ENCODE peak calls at places on chromosome 21, in eight cellular contexts. V is tibial nerve, C is uterus, K is esophagus squamous epithelium, Y is A549, U is psoas muscle, X is sigmoid colon, G is mammary epithelial cell. P is an unnamed sample.

GRCh38 chr21:24223625-24224024 is 1383.7 kb downstream of the MRPL39 start:
- DNase-seq in Y (no peak), C (no peak), X (no peak), G (no peak), U (no peak), K (no peak), V (no peak), P (no peak)

GRCh38 chr21:29873908-29874307 is 65.9 kb downstream of the GRIK1 start:
- DNase-seq in V (no peak), K (no peak), X (no peak), G (no peak), Y (no peak), U (no peak), C (no peak), P (no peak)

GRCh38 chr21:24045775-24046215 is 1561.5 kb downstream of the MRPL39 start:
- DNase-seq in X (peak), K (no peak), G (no peak), Y (peak), V (peak), C (peak), U (peak), P (peak)

GRCh38 chr21:40795313-40795712 is 51.6 kb downstream of the DSCAM start:
- DNase-seq in Y (no peak), X (no peak), U (no peak), K (no peak), C (no peak), G (no peak), V (no peak), P (no peak)

GRCh38 chr21:31142600-31142999 is 104.3 kb upstream of the KRTAP19-8 start:
- DNase-seq in K (no peak), U (no peak), C (no peak), X (no peak), V (no peak), G (no peak), Y (no peak), P (no peak)

GRCh38 chr21:31354604-31355443 is 10.8 kb upstream of the TIAM1 start:
- DNase-seq in X (no peak), K (no peak), V (no peak), C (no peak), Y (peak), G (peak), U (no peak), P (peak)

GRCh38 chr21:16196521-16197208 is 466.9 kb downstream of the USP25 start:
- DNase-seq in X (no peak), C (no peak), G (peak), V (no peak), K (no peak), Y (no peak), U (no peak), P (no peak)

GRCh38 chr21:29939859-29940245 is at the start of gene GRIK1:
- DNase-seq in C (no peak), V (no peak), K (no peak), U (no peak), G (no peak), Y (no peak), X (no peak), P (no peak)

GRCh38 chr21:31233711-31234110 is 110.3 kb downstream of the TIAM1 start:
- DNase-seq in C (no peak), X (no peak), U (no peak), G (no peak), V (no peak), K (no peak), Y (no peak), P (no peak)

DNA sequence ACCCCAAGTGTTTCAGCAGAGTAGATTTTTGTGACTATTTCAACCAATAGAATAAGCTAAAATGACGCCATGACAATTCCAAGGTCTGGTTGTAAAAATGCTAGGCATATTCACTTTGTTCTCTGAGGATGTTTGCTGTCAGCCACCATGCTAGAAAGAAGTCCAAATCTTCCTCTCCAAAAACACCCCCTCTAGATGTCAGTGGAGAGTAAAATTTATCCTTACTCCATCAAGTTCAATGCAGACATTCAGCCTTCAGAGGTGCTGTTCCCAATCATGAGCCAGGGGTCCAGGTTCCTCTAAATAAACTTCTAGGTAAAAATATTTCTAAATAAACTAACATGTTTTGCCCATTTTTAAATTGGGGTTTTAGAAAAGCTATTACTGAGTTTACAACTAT is 395.4 kb upstream of the ADAMTS5 start:
- DNase-seq in X (no peak), V (no peak), G (peak), U (no peak), K (no peak), Y (no peak), C (no peak), P (no peak)
- TF ChIP-seq CTCF in X (no peak), V (no peak), G (peak), U (no peak), K (no peak), Y (no peak), C (peak), P (peak)

GRCh38 chr21:45347712-45348477 is 57.1 kb upstream of the COL18A1 start:
- DNase-seq in C (no peak), U (peak), V (no peak), Y (no peak), G (no peak), X (no peak), K (no peak), P (no peak)
- H3K27ac ChIP-seq in C (peak), U (no peak), V (peak), Y (no peak), G (no peak), X (peak), K (peak), P (peak)

DNA sequence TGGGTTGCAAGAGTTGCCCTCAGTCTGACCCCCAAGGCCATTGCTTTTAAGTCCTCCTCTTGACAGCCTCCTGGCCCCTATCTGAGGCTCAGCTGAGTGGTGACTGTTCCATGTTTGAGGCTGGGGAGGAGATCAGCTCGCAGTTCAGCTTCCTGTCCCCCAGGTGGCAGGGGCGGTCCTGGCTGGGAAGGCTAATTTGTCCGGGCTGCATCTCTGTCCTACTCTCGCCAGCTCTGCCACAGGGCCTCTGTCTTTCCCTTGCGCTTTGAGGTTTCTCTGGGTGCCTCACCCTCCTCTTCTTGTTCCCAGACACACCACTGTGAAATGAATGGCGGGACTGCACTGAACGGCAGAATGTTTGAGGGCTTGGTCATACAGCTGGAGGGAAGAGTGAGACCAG is 157.3 kb downstream of the KCNJ6 start:
- DNase-seq in Y (peak), G (peak), V (no peak), U (no peak), C (no peak), K (no peak), X (no peak), P (peak)
- TF ChIP-seq CTCF in Y (peak), G (peak), V (no peak), U (no peak), C (no peak), K (peak), X (no peak), P (peak)

DNA sequence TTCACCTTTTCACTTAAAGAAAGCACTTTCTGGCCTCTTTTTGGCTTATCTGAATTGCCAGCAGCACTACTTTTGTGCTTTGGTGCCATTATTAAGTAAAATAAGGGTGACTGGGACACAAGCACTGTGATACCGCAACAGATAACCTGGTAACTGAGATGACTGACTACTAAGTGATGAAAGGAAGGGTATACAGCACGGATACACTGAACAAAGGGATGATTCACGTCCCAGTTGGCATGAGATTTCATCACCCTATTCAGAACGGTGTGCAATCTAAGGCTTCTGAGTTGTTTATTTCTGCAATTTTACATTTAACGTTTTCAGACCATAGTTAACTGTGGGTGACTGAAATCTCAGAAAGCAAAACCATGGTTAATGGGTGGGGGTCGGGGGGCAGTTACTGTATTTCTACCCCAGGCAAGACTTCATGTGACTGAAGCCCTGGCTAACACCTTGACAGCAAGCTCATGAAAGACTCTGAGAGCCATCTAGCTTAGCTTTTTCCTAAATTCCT is 102.8 kb downstream of the CLIC6 start:
- DNase-seq in G (peak), C (no peak), X (no peak), V (no peak), Y (peak), K (no peak), U (no peak), P (no peak)
- H3K27ac ChIP-seq in G (peak), C (no peak), X (no peak), V (no peak), Y (peak), K (no peak), U (no peak), P (no peak)

GRCh38 chr21:25709684-25710265 is 24.9 kb downstream of the ATP5PF start:
- DNase-seq in V (no peak), K (no peak), X (no peak), G (no peak), U (no peak), C (no peak), Y (no peak), P (no peak)
- TF ChIP-seq CTCF in V (no peak), K (no peak), X (no peak), G (no peak), U (no peak), C (no peak), Y (no peak), P (no peak)

GRCh38 chr21:35127851-35128250 is 78.7 kb upstream of the RUNX1 start:
- DNase-seq in Y (no peak), K (no peak), U (no peak), C (no peak), G (no peak), V (no peak), X (no peak), P (no peak)

GRCh38 chr21:35134299-35134698 is 85.2 kb upstream of the RUNX1 start:
- DNase-seq in X (no peak), K (no peak), Y (no peak), C (no peak), G (no peak), U (no peak), V (no peak), P (no peak)

GRCh38 chr21:35128526-35128925 is 79.4 kb upstream of the RUNX1 start:
- DNase-seq in G (peak), Y (no peak), C (no peak), X (no peak), V (no peak), K (no peak), U (no peak), P (no peak)
- H3K27ac ChIP-seq in G (no peak), Y (no peak), C (no peak), X (no peak), V (no peak), K (no peak), U (no peak), P (no peak)

GRCh38 chr21:39086547-39086946 is 96.7 kb downstream of the PSMG1 start:
- DNase-seq in G (no peak), U (no peak), X (no peak), V (no peak), K (no peak), Y (no peak), C (no peak), P (no peak)
- TF ChIP-seq CTCF in G (no peak), U (peak), X (no peak), V (no peak), K (no peak), Y (peak), C (no peak), P (no peak)

DNA sequence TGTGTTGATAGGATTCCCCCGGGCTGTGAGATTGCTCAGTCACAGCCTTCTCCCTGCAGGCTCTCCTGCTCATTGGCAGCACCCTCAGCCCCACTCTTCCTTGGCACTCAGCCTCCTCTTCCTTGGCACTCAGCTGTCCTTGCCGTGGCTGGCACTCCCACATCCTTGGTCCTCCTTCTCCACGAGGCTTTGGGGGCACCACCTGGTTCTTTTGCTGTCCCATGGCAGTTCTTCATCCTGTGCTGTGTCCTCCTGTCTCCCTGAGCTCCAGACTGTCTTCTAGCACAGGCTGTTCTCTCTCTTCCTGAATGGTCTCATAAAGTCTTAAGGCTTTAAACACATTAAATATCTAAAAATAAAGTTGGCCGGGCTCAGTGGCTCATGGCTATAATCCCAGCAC is 27.0 kb downstream of the PKNOX1 start:
- DNase-seq in G (no peak), C (no peak), U (no peak), X (peak), K (no peak), Y (no peak), V (no peak), P (no peak)
- H3K27ac ChIP-seq in G (no peak), C (peak), U (no peak), X (peak), K (no peak), Y (no peak), V (no peak), P (no peak)

DNA sequence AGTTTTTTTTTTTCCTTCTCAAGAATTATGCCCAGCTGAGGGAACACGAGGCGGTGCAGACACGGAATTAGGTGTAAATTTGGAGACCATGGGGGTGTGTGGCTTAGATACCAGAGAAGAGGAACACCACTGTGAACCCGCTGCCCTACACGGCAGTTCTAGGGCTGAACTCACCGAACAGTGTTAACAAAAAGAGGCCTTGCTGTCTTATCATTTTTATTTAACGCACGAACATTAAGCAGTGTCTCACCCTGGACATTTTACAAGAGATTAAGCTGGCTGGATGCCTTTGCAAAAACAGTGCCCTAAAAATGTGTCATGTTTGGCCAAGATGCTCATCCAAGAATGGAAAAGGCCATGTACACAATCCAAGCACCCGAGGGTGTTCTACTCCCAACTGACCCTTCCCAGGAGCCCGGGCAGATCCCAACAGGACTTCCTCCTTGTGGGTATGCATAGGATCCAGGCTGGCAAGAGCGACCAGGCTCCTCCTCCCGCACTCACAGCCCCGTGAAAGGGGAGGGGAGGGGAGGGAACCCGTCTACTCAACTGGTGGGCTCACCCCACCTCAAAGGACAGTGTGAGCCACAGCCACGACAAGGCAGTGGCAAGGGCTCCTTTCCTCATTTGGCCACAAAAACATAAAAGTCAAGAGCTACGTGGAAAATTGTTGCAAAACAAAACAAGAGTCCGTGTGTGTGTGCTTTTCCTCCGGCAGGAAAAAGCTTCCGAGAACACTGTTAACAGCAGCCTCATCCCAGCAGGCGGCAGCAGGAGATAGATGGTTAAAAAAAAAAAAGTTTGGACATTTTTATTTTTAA is 20.3 kb downstream of the C2CD2 start:
- DNase-seq in G (peak), Y (no peak), C (no peak), V (no peak), K (no peak), U (no peak), X (peak), P (no peak)
- TF ChIP-seq CTCF in G (peak), Y (no peak), C (peak), V (peak), K (no peak), U (no peak), X (no peak), P (peak)